ENCODE peak calls at places on chromosome 2, in six cellular contexts. W is small intestine; N is BJ; I is LoVo; X is activated T-helper 9 cell treated with anti-CD3 and anti-CD28 coated beads, Interleukin-2, amount 50 U/mL, for 16 hours; Z is ELF-1. D is an unnamed sample.

GRCh38 chr2:127220102-127220806 is at the start of gene CYP27C1:
- DNase-seq in W (no peak), N (no peak), I (no peak), X (no peak), Z (peak), D (no peak)

GRCh38 chr2:41963661-41964525 is 83.9 kb upstream of the PKDCC start:
- DNase-seq in W (peak), N (no peak), I (peak), X (no peak), Z (peak), D (peak)

GRCh38 chr2:64857581-64858471 is 131.4 kb upstream of the SLC1A4 start:
- DNase-seq in W (no peak), N (no peak), I (no peak), X (no peak), Z (peak), D (no peak)

GRCh38 chr2:236642584-236643291 is 73.1 kb downstream of the ACKR3 start:
- DNase-seq in W (peak), N (peak), I (peak), X (no peak), Z (peak), D (no peak)

GRCh38 chr2:121478996-121479735 is 51.5 kb upstream of the RNU4ATAC start:
- DNase-seq in W (no peak), N (no peak), I (no peak), X (no peak), Z (no peak), D (no peak)

GRCh38 chr2:185628985-185629384 is 109.6 kb upstream of the FSIP2 start:
- DNase-seq in W (peak), N (no peak), I (no peak), X (no peak), Z (peak), D (peak)

GRCh38 chr2:128381001-128381938 is 62.6 kb upstream of the HS6ST1 start:
- DNase-seq in W (no peak), N (no peak), I (no peak), X (no peak), Z (peak), D (no peak)

GRCh38 chr2:10884530-10885478 is 26.9 kb upstream of the KCNF1 start:
- DNase-seq in W (no peak), N (no peak), I (no peak), X (no peak), Z (no peak), D (no peak)

GRCh38 chr2:120587326-120587996 is 148.2 kb upstream of the GLI2 start:
- DNase-seq in W (no peak), N (no peak), I (no peak), X (no peak), Z (peak), D (no peak)

GRCh38 chr2:224507789-224508188 is 77.4 kb downstream of the CUL3 start:
- DNase-seq in W (no peak), N (no peak), I (no peak), X (no peak), Z (no peak), D (no peak)

D was measured in HT-29.